ENCODE peak calls at places on chromosomes 1 and 21, in five cellular contexts. One of them, this sample, is unnamed.

GRCh38 chr1:101379037-101379436 is 142.2 kb downstream of the S1PR1 start:
- DNase-seq in sigmoid colon: no peak
- DNase-seq in uterus: no peak
- DNase-seq in HCT116: no peak
- DNase-seq in prostate gland: no peak
- DNase-seq in this sample: no peak

GRCh38 chr1:205449750-205450443 is 5.9 kb downstream of the BLACAT1 start:
- DNase-seq in sigmoid colon: no peak
- DNase-seq in uterus: no peak
- DNase-seq in HCT116: peak
- DNase-seq in prostate gland: peak
- DNase-seq in this sample: no peak

GRCh38 chr1:236421022-236421421 is 26.9 kb downstream of the EDARADD start:
- DNase-seq in sigmoid colon: no peak
- DNase-seq in uterus: no peak
- DNase-seq in HCT116: no peak
- DNase-seq in prostate gland: no peak
- DNase-seq in this sample: no peak

GRCh38 chr21:14877581-14878228 is 187.1 kb downstream of the NRIP1 start:
- DNase-seq in sigmoid colon: no peak
- DNase-seq in uterus: no peak
- DNase-seq in HCT116: no peak
- DNase-seq in prostate gland: no peak
- DNase-seq in this sample: no peak

GRCh38 chr1:197481101-197481500 is 213.0 kb downstream of the CRB1 start:
- DNase-seq in sigmoid colon: no peak
- DNase-seq in uterus: no peak
- DNase-seq in HCT116: no peak
- DNase-seq in prostate gland: no peak
- DNase-seq in this sample: no peak

GRCh38 chr1:12078938-12079861 is 16.1 kb downstream of the TNFRSF8 start:
- DNase-seq in sigmoid colon: no peak
- DNase-seq in uterus: peak
- DNase-seq in HCT116: peak
- DNase-seq in prostate gland: no peak
- DNase-seq in this sample: no peak

GRCh38 chr21:42550817-42551216 is 37.2 kb downstream of the SLC37A1 start:
- DNase-seq in sigmoid colon: no peak
- DNase-seq in uterus: no peak
- DNase-seq in HCT116: no peak
- DNase-seq in prostate gland: peak
- DNase-seq in this sample: no peak

GRCh38 chr21:36988536-36988935 is 18.0 kb upstream of the RIPPLY3 start:
- DNase-seq in sigmoid colon: no peak
- DNase-seq in uterus: no peak
- DNase-seq in HCT116: no peak
- DNase-seq in prostate gland: no peak
- DNase-seq in this sample: no peak

GRCh38 chr1:43868741-43869067 is 64.9 kb upstream of the ARTN start:
- DNase-seq in sigmoid colon: no peak
- DNase-seq in uterus: peak
- DNase-seq in HCT116: no peak
- DNase-seq in prostate gland: no peak
- DNase-seq in this sample: no peak

GRCh38 chr21:43313221-43313938 is 113.6 kb downstream of the SIK1 start:
- DNase-seq in sigmoid colon: no peak
- DNase-seq in uterus: no peak
- DNase-seq in HCT116: no peak
- DNase-seq in prostate gland: no peak
- DNase-seq in this sample: no peak

GRCh38 chr1:97337250-97338030 is 583.4 kb downstream of the DPYD start:
- DNase-seq in sigmoid colon: no peak
- DNase-seq in uterus: no peak
- DNase-seq in HCT116: no peak
- DNase-seq in prostate gland: no peak
- DNase-seq in this sample: no peak

GRCh38 chr1:58649555-58649954 is 50.3 kb downstream of the MYSM1 start:
- DNase-seq in sigmoid colon: no peak
- DNase-seq in uterus: no peak
- DNase-seq in HCT116: no peak
- DNase-seq in prostate gland: no peak
- DNase-seq in this sample: no peak

GRCh38 chr1:2981388-2981787 is 39.9 kb upstream of the ACTRT2 start:
- DNase-seq in sigmoid colon: peak
- DNase-seq in uterus: no peak
- DNase-seq in HCT116: no peak
- DNase-seq in prostate gland: no peak
- DNase-seq in this sample: peak

GRCh38 chr21:33760641-33761103 is 118.4 kb downstream of the ITSN1 start:
- DNase-seq in sigmoid colon: no peak
- DNase-seq in uterus: no peak
- DNase-seq in HCT116: no peak
- DNase-seq in prostate gland: no peak
- DNase-seq in this sample: no peak

GRCh38 chr1:112935474-112936289 is 20.3 kb downstream of the SLC16A1 start:
- DNase-seq in sigmoid colon: no peak
- DNase-seq in uterus: no peak
- DNase-seq in HCT116: peak
- DNase-seq in prostate gland: no peak
- DNase-seq in this sample: no peak

GRCh38 chr1:205370780-205371179 is 14.1 kb upstream of the KLHDC8A start:
- DNase-seq in sigmoid colon: no peak
- DNase-seq in uterus: no peak
- DNase-seq in HCT116: no peak
- DNase-seq in prostate gland: no peak
- DNase-seq in this sample: no peak

GRCh38 chr1:230994860-230995259 is 16.0 kb downstream of the ARV1 start:
- DNase-seq in sigmoid colon: no peak
- DNase-seq in uterus: no peak
- DNase-seq in HCT116: no peak
- DNase-seq in prostate gland: no peak
- DNase-seq in this sample: no peak

GRCh38 chr1:186512698-186513457 is 52.0 kb upstream of the PDC start:
- DNase-seq in sigmoid colon: no peak
- DNase-seq in uterus: no peak
- DNase-seq in HCT116: no peak
- DNase-seq in prostate gland: no peak
- DNase-seq in this sample: no peak

GRCh38 chr21:33236799-33237198 is 7.1 kb downstream of the IFNAR2 start:
- DNase-seq in sigmoid colon: no peak
- DNase-seq in uterus: no peak
- DNase-seq in HCT116: no peak
- DNase-seq in prostate gland: no peak
- DNase-seq in this sample: no peak

GRCh38 chr21:16426936-16427335 is 697.2 kb downstream of the USP25 start:
- DNase-seq in sigmoid colon: no peak
- DNase-seq in uterus: no peak
- DNase-seq in HCT116: no peak
- DNase-seq in prostate gland: no peak
- DNase-seq in this sample: no peak

GRCh38 chr1:97827887-97828286 is 92.9 kb downstream of the DPYD start:
- DNase-seq in sigmoid colon: no peak
- DNase-seq in uterus: no peak
- DNase-seq in HCT116: no peak
- DNase-seq in prostate gland: no peak
- DNase-seq in this sample: no peak

GRCh38 chr1:220881918-220882891 is 3.0 kb downstream of the HLX start:
- DNase-seq in sigmoid colon: peak
- DNase-seq in uterus: peak
- DNase-seq in HCT116: no peak
- DNase-seq in prostate gland: no peak
- DNase-seq in this sample: no peak

GRCh38 chr1:61326713-61327112 is 244.4 kb downstream of the NFIA start:
- DNase-seq in sigmoid colon: no peak
- DNase-seq in uterus: no peak
- DNase-seq in HCT116: no peak
- DNase-seq in prostate gland: no peak
- DNase-seq in this sample: no peak

GRCh38 chr1:247487057-247487456 is 29.2 kb upstream of the OR2B11 start:
- DNase-seq in sigmoid colon: no peak
- DNase-seq in uterus: no peak
- DNase-seq in HCT116: peak
- DNase-seq in prostate gland: peak
- DNase-seq in this sample: no peak

GRCh38 chr1:83901547-83902155 is 97.3 kb downstream of the TTLL7 start:
- DNase-seq in sigmoid colon: no peak
- DNase-seq in uterus: no peak
- DNase-seq in HCT116: no peak
- DNase-seq in prostate gland: peak
- DNase-seq in this sample: no peak

GRCh38 chr1:10140981-10141380 is 69.4 kb upstream of the KIF1B start:
- DNase-seq in sigmoid colon: no peak
- DNase-seq in uterus: no peak
- DNase-seq in HCT116: no peak
- DNase-seq in prostate gland: no peak
- DNase-seq in this sample: no peak

GRCh38 chr1:19006837-19007271 is 50.4 kb upstream of the IFFO2 start:
- DNase-seq in sigmoid colon: no peak
- DNase-seq in uterus: no peak
- DNase-seq in HCT116: no peak
- DNase-seq in prostate gland: no peak
- DNase-seq in this sample: peak

GRCh38 chr1:19000065-19000464 is 43.6 kb upstream of the IFFO2 start:
- DNase-seq in sigmoid colon: no peak
- DNase-seq in uterus: no peak
- DNase-seq in HCT116: no peak
- DNase-seq in prostate gland: no peak
- DNase-seq in this sample: no peak

GRCh38 chr1:19007491-19008441 is 51.3 kb upstream of the IFFO2 start:
- DNase-seq in sigmoid colon: no peak
- DNase-seq in uterus: no peak
- DNase-seq in HCT116: no peak
- DNase-seq in prostate gland: peak
- DNase-seq in this sample: no peak

GRCh38 chr1:19006000-19006399 is 49.5 kb upstream of the IFFO2 start:
- DNase-seq in sigmoid colon: no peak
- DNase-seq in uterus: no peak
- DNase-seq in HCT116: peak
- DNase-seq in prostate gland: no peak
- DNase-seq in this sample: peak

GRCh38 chr1:19003371-19004290 is 47.2 kb upstream of the IFFO2 start:
- DNase-seq in sigmoid colon: no peak
- DNase-seq in uterus: no peak
- DNase-seq in HCT116: no peak
- DNase-seq in prostate gland: no peak
- DNase-seq in this sample: no peak
- TF ChIP-seq POLR2A in sigmoid colon: no peak
- TF ChIP-seq POLR2A in uterus: no peak
- TF ChIP-seq POLR2A in HCT116: no peak
- TF ChIP-seq POLR2A in prostate gland: no peak
- TF ChIP-seq POLR2A in this sample: no peak

DNA sequence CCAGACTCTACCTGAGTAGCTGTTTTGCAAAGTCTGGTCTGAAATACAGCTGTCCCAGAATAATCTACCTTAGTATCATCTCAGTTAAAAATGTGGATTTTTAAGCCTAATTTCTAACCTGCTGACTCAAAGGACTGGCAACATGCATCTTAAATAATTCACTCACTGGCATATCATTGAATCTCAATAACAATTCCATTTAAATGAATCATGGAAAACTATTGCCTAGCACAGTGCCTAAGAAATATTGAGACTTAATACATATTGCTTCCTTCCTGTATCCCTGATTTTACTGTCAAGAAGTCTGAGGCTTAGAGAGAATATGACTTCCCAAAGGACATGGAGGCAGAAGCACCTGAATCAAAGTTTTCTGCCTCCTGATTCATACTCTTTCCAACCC is 3.1 kb downstream of the CCDC190 start:
- DNase-seq in sigmoid colon: no peak
- DNase-seq in uterus: no peak
- DNase-seq in HCT116: no peak
- DNase-seq in prostate gland: no peak
- DNase-seq in this sample: no peak
- TF ChIP-seq POLR2A in sigmoid colon: no peak
- TF ChIP-seq POLR2A in uterus: no peak
- TF ChIP-seq POLR2A in HCT116: no peak
- TF ChIP-seq POLR2A in prostate gland: no peak
- TF ChIP-seq POLR2A in this sample: no peak

DNA sequence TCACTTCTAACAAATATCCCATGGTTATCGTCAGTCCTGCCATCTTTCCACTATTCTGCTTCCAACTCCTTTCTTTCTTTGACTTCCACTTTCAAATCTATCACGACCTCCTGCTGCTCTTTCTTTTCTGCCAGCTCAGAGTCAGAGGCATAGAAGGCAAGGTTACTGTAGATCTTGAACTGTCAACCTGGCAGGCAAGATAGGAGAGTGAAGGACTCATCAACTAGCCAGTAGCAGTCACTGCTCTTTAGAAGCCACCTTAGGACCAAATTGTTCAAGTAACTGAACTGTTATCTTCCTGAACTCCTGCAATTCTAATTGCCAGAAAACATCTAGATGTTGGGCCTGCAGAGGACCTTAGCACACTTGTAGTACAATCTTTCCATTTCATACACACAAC is 13.1 kb upstream of the FCER1A start:
- DNase-seq in sigmoid colon: no peak
- DNase-seq in uterus: no peak
- DNase-seq in HCT116: no peak
- DNase-seq in prostate gland: no peak
- DNase-seq in this sample: no peak
- TF ChIP-seq POLR2A in sigmoid colon: no peak
- TF ChIP-seq POLR2A in uterus: no peak
- TF ChIP-seq POLR2A in HCT116: no peak
- TF ChIP-seq POLR2A in prostate gland: no peak
- TF ChIP-seq POLR2A in this sample: no peak

GRCh38 chr1:26696645-26697440 is 1.0 kb downstream of the ARID1A start:
- DNase-seq in sigmoid colon: peak
- DNase-seq in uterus: peak
- DNase-seq in HCT116: no peak
- DNase-seq in prostate gland: no peak
- DNase-seq in this sample: no peak
- TF ChIP-seq POLR2A in sigmoid colon: no peak
- TF ChIP-seq POLR2A in uterus: no peak
- TF ChIP-seq POLR2A in HCT116: peak
- TF ChIP-seq POLR2A in prostate gland: no peak
- TF ChIP-seq POLR2A in this sample: no peak